ENCODE peak calls at places on chromosome 11, in nine cellular contexts. O, T, S, U, Y, D, X, Z and P are unnamed samples.

GRCh38 chr11:22346283-22346682 is 8.1 kb downstream of the SLC17A6 start:
- DNase-seq in X (no peak), D (no peak), Y (no peak), T (no peak), S (peak), U (no peak), O (no peak), Z (no peak), P (no peak)

GRCh38 chr11:43723617-43724016 is 43.1 kb downstream of the HSD17B12 start:
- DNase-seq in Y (no peak), U (no peak), O (no peak), S (no peak), Z (no peak), X (no peak), D (no peak), T (no peak), P (no peak)

GRCh38 chr11:20197881-20198280 is 37.6 kb upstream of the DBX1 start:
- DNase-seq in T (no peak), U (no peak), D (no peak), O (no peak), Y (no peak), S (no peak), Z (no peak), X (no peak), P (no peak)

GRCh38 chr11:65576232-65576866 is 496 bp downstream of the EHBP1L1 start:
- DNase-seq in S (no peak), X (no peak), O (no peak), Z (peak), U (peak), D (no peak), Y (no peak), T (no peak), P (no peak)

GRCh38 chr11:1675536-1676253 is 21.3 kb upstream of the KRTAP5-6 start:
- DNase-seq in S (no peak), Y (peak), T (no peak), O (no peak), X (no peak), Z (no peak), U (no peak), D (no peak), P (no peak)

GRCh38 chr11:119168471-119169271 is at the start of gene NLRX1:
- DNase-seq in S (peak), Z (peak), X (peak), O (peak), Y (peak), D (peak), U (peak), T (peak), P (peak)

GRCh38 chr11:8732748-8733241 is 50.2 kb downstream of the RPL27A start:
- DNase-seq in D (peak), Y (no peak), T (peak), O (no peak), S (peak), Z (peak), U (no peak), X (no peak), P (no peak)

GRCh38 chr11:71336176-71336995 is 84.0 kb upstream of the SHANK2 start:
- DNase-seq in T (no peak), S (no peak), U (no peak), Y (no peak), D (no peak), X (no peak), Z (no peak), O (no peak), P (no peak)

DNA sequence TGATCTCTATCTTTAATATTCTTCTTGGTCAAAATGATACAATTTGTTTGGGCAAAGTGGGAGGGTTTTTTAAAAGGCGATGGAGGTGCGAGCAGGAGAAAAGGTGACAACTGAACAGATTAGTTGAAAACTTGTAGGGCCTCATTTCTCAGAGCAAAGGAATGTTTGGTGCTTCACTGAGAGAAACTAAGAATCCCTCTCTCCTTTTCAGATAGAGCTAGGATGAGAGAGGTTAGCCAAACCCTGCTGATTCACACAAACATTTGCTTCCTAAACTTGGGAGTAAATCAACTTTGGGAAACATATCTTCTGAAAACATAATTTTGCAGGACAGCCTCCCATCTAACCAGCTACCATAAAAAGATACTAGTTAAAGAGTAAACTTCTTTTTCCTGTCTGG is 57.0 kb downstream of the PHF21A start:
- DNase-seq in Y (no peak), D (no peak), T (peak), U (no peak), S (no peak), Z (no peak), O (no peak), X (no peak), P (no peak)
- TF ChIP-seq CTCF in Y (no peak), D (no peak), T (no peak), U (no peak), S (no peak), Z (no peak), O (no peak), X (no peak), P (no peak)

GRCh38 chr11:120431633-120432032 is 79.9 kb upstream of the GRIK4 start:
- DNase-seq in S (peak), T (peak), D (no peak), Z (no peak), X (no peak), Y (peak), O (peak), U (no peak), P (no peak)
- TF ChIP-seq CTCF in S (peak), T (peak), D (peak), Z (no peak), X (peak), Y (peak), O (peak), U (no peak), P (peak)

GRCh38 chr11:73359930-73360742 is 16.1 kb upstream of the RELT start:
- DNase-seq in U (no peak), T (peak), O (no peak), X (peak), Z (no peak), S (peak), Y (peak), D (no peak), P (peak)

GRCh38 chr11:73360743-73361369 is 15.3 kb upstream of the RELT start:
- DNase-seq in U (no peak), Z (no peak), D (no peak), T (no peak), O (no peak), X (no peak), S (no peak), Y (no peak), P (no peak)

GRCh38 chr11:73363147-73363546 is 13.1 kb upstream of the RELT start:
- DNase-seq in Y (no peak), S (no peak), Z (no peak), U (no peak), O (no peak), T (no peak), D (no peak), X (no peak), P (no peak)

GRCh38 chr11:73359341-73359740 is 16.9 kb upstream of the RELT start:
- DNase-seq in U (no peak), Y (no peak), Z (peak), O (peak), X (no peak), D (no peak), S (peak), T (peak), P (no peak)

GRCh38 chr11:73361953-73362776 is 14.0 kb upstream of the RELT start:
- DNase-seq in T (no peak), O (no peak), Y (no peak), U (no peak), D (no peak), Z (no peak), S (no peak), X (no peak), P (peak)
- TF ChIP-seq CTCF in T (no peak), O (no peak), Y (no peak), U (no peak), D (no peak), Z (no peak), S (no peak), X (peak), P (peak)

DNA sequence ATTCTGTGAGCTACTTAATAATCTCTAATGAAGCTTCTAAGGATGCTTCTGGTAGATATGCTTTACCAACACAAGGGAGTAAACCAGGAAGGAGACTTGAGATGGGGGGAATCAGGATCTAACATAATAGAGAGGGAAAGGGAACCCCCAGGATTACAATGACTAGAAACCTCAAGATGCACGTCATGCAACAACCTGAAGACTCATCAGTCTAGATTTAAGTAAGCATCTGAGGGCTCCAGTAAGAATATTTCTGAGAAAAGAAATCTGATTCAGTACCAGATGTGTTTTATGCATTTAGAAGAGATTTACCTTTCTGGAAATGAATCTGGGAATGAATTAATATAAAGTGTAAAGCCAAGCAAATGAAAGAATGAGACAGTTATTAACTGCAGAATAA is 15.2 kb downstream of the KDM4D start:
- DNase-seq in O (no peak), X (no peak), Z (no peak), S (no peak), Y (no peak), T (no peak), U (no peak), D (no peak), P (no peak)
- TF ChIP-seq CTCF in O (no peak), X (no peak), Z (no peak), S (no peak), Y (no peak), T (no peak), U (no peak), D (no peak), P (no peak)

GRCh38 chr11:95968585-95968984 is 44.7 kb upstream of the MTMR2 start:
- DNase-seq in T (no peak), Z (no peak), D (no peak), U (no peak), S (peak), O (no peak), X (no peak), Y (no peak), P (no peak)
- TF ChIP-seq CTCF in T (peak), Z (no peak), D (peak), U (no peak), S (peak), O (peak), X (peak), Y (no peak), P (no peak)

GRCh38 chr11:10515418-10515817 is 25.6 kb downstream of the RNF141 start:
- DNase-seq in D (no peak), Z (no peak), O (no peak), Y (no peak), X (no peak), T (no peak), U (no peak), S (no peak), P (no peak)

GRCh38 chr11:10514713-10515112 is 26.3 kb downstream of the RNF141 start:
- DNase-seq in O (no peak), Y (no peak), Z (no peak), T (peak), S (peak), D (no peak), U (no peak), X (no peak), P (no peak)

GRCh38 chr11:10518123-10518522 is 22.9 kb downstream of the RNF141 start:
- DNase-seq in S (no peak), T (no peak), O (no peak), Z (no peak), Y (no peak), D (no peak), X (no peak), U (no peak), P (no peak)

GRCh38 chr11:10511046-10511711 is 29.8 kb downstream of the RNF141 start:
- DNase-seq in S (no peak), X (no peak), Y (no peak), O (no peak), D (no peak), Z (no peak), T (no peak), U (no peak), P (no peak)

DNA sequence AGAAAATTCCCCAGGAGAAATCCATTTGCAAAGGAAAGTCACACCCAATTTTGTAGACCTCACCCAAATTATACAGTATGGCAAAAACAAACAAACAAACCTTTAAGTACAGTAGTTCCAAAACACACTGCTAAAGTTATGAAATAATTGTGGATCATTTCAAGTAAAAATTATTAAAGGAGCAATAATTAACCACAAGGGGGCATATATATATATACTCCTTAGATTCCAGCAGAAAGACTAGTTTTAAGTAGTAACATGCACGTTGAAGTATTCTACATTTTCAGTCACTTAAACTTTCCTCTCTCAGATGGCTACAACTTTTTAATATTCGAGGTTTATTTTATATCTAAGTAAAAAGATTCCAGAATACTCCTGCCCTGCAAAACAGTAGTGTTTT is 26.8 kb downstream of the RNF141 start:
- DNase-seq in T (peak), Y (no peak), S (peak), D (no peak), Z (no peak), X (no peak), O (no peak), U (no peak), P (no peak)
- TF ChIP-seq CTCF in T (peak), Y (no peak), S (peak), D (peak), Z (peak), X (peak), O (peak), U (no peak), P (peak)

DNA sequence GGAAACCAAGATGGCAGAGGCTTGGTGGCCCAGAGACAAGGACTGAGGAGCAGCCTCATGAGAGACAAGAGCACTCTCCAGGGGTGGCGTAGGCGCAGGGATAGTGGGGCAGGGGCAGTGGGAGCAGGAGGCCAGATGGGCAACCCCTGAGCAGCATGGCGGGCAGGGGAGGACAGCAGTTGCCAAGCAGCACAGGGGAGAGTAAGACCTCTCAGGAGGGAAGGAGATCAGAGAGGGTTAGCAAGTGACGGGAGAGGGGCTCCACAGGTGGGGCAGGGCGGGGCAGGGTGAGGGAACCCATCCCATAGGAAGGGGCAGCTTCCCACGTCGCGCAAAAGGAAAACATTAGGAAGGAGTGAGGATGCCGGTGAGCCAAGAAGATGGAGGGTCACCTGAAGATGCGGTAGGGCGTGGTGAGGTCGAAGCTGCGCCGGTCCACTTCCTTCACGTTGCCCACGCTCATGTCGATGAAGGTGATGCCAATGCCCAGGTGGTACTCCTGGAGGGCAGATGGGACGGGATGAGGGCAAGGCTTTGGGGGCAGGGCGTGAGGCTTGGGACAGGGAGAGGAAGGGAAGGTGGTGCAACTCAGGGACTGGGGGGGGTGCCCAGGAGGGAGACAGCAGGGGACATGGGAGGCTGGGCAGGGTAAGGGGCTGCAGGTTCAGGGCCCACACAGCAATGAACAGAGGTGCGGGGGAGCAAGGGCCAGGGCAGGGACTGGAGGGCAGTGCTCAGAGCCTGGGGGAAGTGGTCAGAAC is 35.4 kb upstream of the PDE2A start:
- DNase-seq in O (no peak), X (no peak), S (no peak), Z (no peak), Y (no peak), U (no peak), D (no peak), T (no peak), P (no peak)
- TF ChIP-seq CTCF in O (no peak), X (no peak), S (no peak), Z (no peak), Y (no peak), U (no peak), D (no peak), T (no peak), P (no peak)

GRCh38 chr11:58576792-58577440 is 1.3 kb upstream of the LPXN start:
- DNase-seq in S (peak), X (no peak), O (no peak), U (no peak), D (no peak), Z (no peak), T (peak), Y (peak), P (no peak)
- TF ChIP-seq CTCF in S (peak), X (peak), O (peak), U (peak), D (peak), Z (peak), T (peak), Y (peak), P (no peak)